ENCODE peak calls at places on chromosomes 13 and 19, in ten cellular contexts. Z is sigmoid colon, U is K562, X is breast epithelium, Q is transverse colon, H is suprapubic skin, T is H1, I is GM12891, A is HCT116, J is prostate gland. W is an unnamed sample.
A peak's percentile ranks its signal among the peaks of the same experiment; 100 is the strongest.

GRCh38 chr13:74461011-74461410 is 326.8 kb upstream of the KLF12 start:
- DNase-seq in Z (no peak), U (no peak), X (no peak), Q (no peak), H (no peak), T (no peak), I (no peak), A (no peak), J (no peak), W (no peak)

GRCh38 chr19:19113040-19113541 is 25.2 kb downstream of the TMEM161A start:
- DNase-seq in Z (no peak), U (peak; percentile 50), X (no peak), Q (no peak), H (no peak), T (no peak), I (no peak), A (no peak), J (no peak), W (no peak)

GRCh38 chr13:44903596-44903995 is 85.7 kb downstream of the NUFIP1 start:
- DNase-seq in Z (peak; percentile 93), U (no peak), X (peak; percentile 32), Q (peak; percentile 70), H (peak; percentile 83), T (no peak), I (no peak), A (no peak), J (no peak), W (no peak)

GRCh38 chr13:65090191-65090590 is 2139.9 kb downstream of the PCDH9 start:
- DNase-seq in Z (no peak), U (no peak), X (no peak), Q (no peak), H (no peak), T (no peak), I (no peak), A (no peak), J (no peak), W (no peak)

GRCh38 chr13:64338671-64339070 is 2891.5 kb downstream of the PCDH9 start:
- DNase-seq in Z (no peak), U (no peak), X (no peak), Q (no peak), H (no peak), T (no peak), I (no peak), A (no peak), J (no peak), W (no peak)

GRCh38 chr13:46721054-46721453 is 75.9 kb downstream of the ESD start:
- DNase-seq in Z (no peak), U (no peak), X (no peak), Q (peak; percentile 39), H (no peak), T (no peak), I (no peak), A (peak; percentile 15), J (peak; percentile 42), W (no peak)

GRCh38 chr19:54533476-54533875 is 30.8 kb downstream of the LAIR2 start:
- DNase-seq in Z (no peak), U (no peak), X (no peak), Q (no peak), H (no peak), T (no peak), I (no peak), A (no peak), J (no peak), W (no peak)

GRCh38 chr13:113321546-113321945 is 24.5 kb downstream of the LAMP1 start:
- DNase-seq in Z (no peak), U (no peak), X (no peak), Q (no peak), H (no peak), T (no peak), I (no peak), A (no peak), J (no peak), W (no peak)

GRCh38 chr19:41908724-41909464 is 19.4 kb downstream of the ERFL start:
- DNase-seq in Z (no peak), U (no peak), X (no peak), Q (no peak), H (no peak), T (no peak), I (no peak), A (no peak), J (no peak), W (no peak)

GRCh38 chr19:41905273-41906002 is 22.5 kb downstream of the ARHGEF1 start:
- DNase-seq in Z (no peak), U (no peak), X (no peak), Q (no peak), H (no peak), T (no peak), I (no peak), A (no peak), J (no peak), W (no peak)

GRCh38 chr19:41907994-41908615 is 20.1 kb downstream of the ERFL start:
- DNase-seq in Z (no peak), U (no peak), X (no peak), Q (no peak), H (no peak), T (no peak), I (no peak), A (no peak), J (no peak), W (no peak)

GRCh38 chr19:41906271-41906670 is 22.0 kb downstream of the ERFL start:
- DNase-seq in Z (no peak), U (no peak), X (no peak), Q (no peak), H (no peak), T (no peak), I (no peak), A (no peak), J (no peak), W (no peak)

DNA sequence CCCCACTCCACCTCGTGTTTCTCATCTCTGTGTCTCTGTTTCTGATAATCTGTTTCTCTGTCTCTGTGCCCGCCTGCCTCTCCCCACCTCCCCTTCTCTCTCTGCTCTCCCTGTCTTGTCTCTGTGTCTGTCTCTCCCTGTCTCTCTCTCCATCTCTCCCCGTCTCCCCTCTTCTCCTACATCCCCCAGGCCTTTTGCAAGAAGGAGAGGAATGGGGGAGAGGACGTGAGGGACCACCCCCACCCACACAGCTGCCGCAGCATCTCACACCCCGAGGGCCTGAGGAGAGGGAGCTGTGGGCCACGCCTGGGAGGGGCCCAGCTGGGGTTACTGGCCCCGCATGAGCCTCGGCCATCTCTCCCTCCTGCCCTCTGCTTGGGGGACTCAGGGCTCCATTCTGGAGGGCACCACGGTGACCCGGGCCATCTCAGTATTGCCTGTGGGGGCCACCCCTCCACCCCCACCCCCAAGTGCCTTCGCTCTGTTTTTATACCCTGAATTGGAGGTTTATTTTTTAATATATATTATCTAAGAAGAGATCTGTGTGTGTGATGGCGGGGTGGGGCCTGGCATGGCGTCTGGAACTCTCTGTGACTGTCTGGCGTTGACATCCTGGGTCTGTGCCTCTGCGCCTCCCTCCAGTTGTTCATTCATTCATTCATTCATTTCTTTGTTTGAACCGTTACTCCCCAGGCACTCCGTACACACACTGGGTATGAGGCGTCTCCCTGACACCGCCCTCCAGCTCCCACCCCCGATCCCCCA is 21.2 kb downstream of the ERFL start:
- DNase-seq in Z (no peak), U (no peak), X (no peak), Q (no peak), H (no peak), T (no peak), I (no peak), A (no peak), J (no peak), W (peak; percentile 70)
- TF ChIP-seq POLR2AphosphoS5 in Z (no peak), U (no peak), X (no peak), Q (no peak), H (no peak), T (no peak), I (no peak), A (no peak), J (no peak), W (peak; percentile 70)

GRCh38 chr19:36605101-36605838 is at the start of gene ZNF382:
- DNase-seq in Z (peak; percentile 82), U (no peak), X (peak; percentile 18), Q (peak; percentile 57), H (peak; percentile 79), T (no peak), I (peak; percentile 84), A (no peak), J (peak; percentile 42), W (peak; percentile 94)
- TF ChIP-seq POLR2A in Z (peak; percentile 30), U (no peak), X (no peak), Q (peak; percentile 32), H (no peak), T (no peak), I (peak; percentile 57), A (no peak), J (no peak), W (no peak)

GRCh38 chr19:6800991-6801396 is 28.5 kb downstream of the VAV1 start:
- DNase-seq in Z (no peak), U (no peak), X (no peak), Q (no peak), H (no peak), T (no peak), I (no peak), A (peak; percentile 39), J (no peak), W (no peak)

GRCh38 chr19:6803036-6803404 is 30.5 kb downstream of the VAV1 start:
- DNase-seq in Z (no peak), U (no peak), X (no peak), Q (no peak), H (no peak), T (no peak), I (no peak), A (no peak), J (no peak), W (peak; percentile 76)

GRCh38 chr19:6802336-6803035 is 30.0 kb downstream of the VAV1 start:
- DNase-seq in Z (peak; percentile 67), U (no peak), X (peak; percentile 19), Q (peak; percentile 60), H (peak; percentile 78), T (no peak), I (no peak), A (peak; percentile 19), J (no peak), W (peak; percentile 85)

GRCh38 chr19:6806488-6806887 is 34.0 kb downstream of the VAV1 start:
- DNase-seq in Z (no peak), U (peak; percentile 57), X (no peak), Q (no peak), H (no peak), T (no peak), I (no peak), A (peak; percentile 41), J (no peak), W (no peak)

GRCh38 chr19:6801397-6802086 is 29.0 kb downstream of the VAV1 start:
- DNase-seq in Z (peak; percentile 82), U (peak; percentile 36), X (peak; percentile 21), Q (peak; percentile 82), H (no peak), T (no peak), I (peak; percentile 60), A (peak; percentile 56), J (peak; percentile 22), W (peak; percentile 96)
- TF ChIP-seq POLR2AphosphoS5 in Z (no peak), U (no peak), X (no peak), Q (no peak), H (no peak), T (no peak), I (no peak), A (peak; percentile 81), J (no peak), W (peak; percentile 88)

GRCh38 chr19:11594084-11594483 is 3.2 kb upstream of the ZNF627 start:
- DNase-seq in Z (no peak), U (no peak), X (no peak), Q (no peak), H (no peak), T (no peak), I (no peak), A (no peak), J (no peak), W (no peak)

GRCh38 chr19:11596156-11596555 is 1.1 kb upstream of the ZNF627 start:
- DNase-seq in Z (no peak), U (no peak), X (no peak), Q (no peak), H (no peak), T (no peak), I (no peak), A (no peak), J (no peak), W (no peak)

GRCh38 chr19:11598746-11599145 is 1.5 kb downstream of the ZNF627 start:
- DNase-seq in Z (peak; percentile 51), U (no peak), X (no peak), Q (no peak), H (no peak), T (no peak), I (no peak), A (no peak), J (no peak), W (no peak)

GRCh38 chr19:11598103-11598483 is 810 bp downstream of the ZNF627 start:
- DNase-seq in Z (peak; percentile 62), U (no peak), X (no peak), Q (no peak), H (no peak), T (no peak), I (no peak), A (no peak), J (no peak), W (no peak)

DNA sequence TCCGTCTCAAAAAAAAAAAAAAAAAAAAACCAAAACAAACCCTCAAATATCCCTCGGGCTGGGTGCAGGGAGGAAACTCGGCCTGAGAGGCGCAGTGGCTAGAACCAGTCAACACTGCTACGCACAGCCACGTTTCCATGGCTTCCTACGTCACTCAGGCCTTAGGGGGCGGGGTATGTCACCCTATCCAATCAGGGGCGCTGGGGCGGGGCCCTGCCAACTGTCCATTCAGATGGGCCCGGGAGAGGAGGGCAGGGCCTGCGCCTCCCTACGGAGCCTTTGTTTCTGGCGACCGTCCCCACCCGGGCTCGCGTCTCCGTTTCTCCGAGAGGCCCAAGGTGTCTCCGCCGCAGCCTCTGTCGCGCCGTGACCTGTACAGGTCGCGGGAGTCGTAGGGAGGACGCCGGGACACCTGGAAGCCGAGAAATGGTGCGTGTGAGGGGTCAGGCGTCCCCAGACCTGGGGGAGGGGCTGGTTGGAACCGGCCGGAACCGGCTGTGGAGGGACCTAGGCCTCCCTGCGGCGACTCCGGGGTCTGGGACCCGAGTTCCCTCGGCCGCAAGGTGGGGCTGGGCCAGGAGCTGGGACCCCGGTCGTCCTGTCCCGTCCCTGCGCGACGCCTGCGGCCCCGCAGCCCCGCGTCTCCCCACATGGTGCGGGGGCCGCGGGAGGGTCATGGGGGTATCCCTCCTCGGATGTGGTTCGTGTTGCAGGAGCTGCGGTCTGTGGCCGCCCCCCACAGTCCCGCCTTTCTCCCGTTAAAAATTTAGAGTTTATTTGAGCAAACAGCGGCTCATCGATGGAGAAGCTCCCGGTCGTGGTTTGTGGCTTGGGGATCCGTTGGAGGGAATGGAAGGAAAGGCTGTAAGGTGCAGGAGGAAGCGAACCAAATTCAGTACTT is at the start of gene ZNF627:
- DNase-seq in Z (peak; percentile 100), U (peak; percentile 97), X (peak; percentile 100), Q (peak; percentile 100), H (peak; percentile 100), T (peak; percentile 93), I (peak; percentile 93), A (peak; percentile 96), J (peak; percentile 99), W (peak; percentile 98)
- TF ChIP-seq POLR2A in Z (peak; percentile 98), U (peak; percentile 99), X (peak; percentile 93), Q (peak; percentile 97), H (peak; percentile 87), T (peak; percentile 92), I (peak; percentile 94), A (peak; percentile 93), J (peak; percentile 97), W (peak; percentile 78)

W was measured in spleen.